ENCODE peak calls at places on chromosomes 2 and 18, in ten cellular contexts. M is AG04449, F is cardiac fibroblast, T is IMR-90, I is kidney epithelial cell, W is cardiac muscle cell, G is ascending aorta, U is neural progenitor cell, V is tibial artery, B is endothelial cell. P is an unnamed sample.

GRCh38 chr2:240786355-240786841 is 33.6 kb downstream of the KIF1A start:
- DNase-seq in I (no peak), M (no peak), V (no peak), G (no peak), T (no peak), W (no peak), F (no peak), B (no peak), U (no peak), P (no peak)

GRCh38 chr2:11676640-11677039 is 6.6 kb upstream of the NTSR2 start:
- DNase-seq in W (no peak), U (no peak), I (no peak), B (no peak), M (no peak), V (no peak), G (peak; percentile 35), F (no peak), T (no peak), P (no peak)

GRCh38 chr2:187689372-187689771 is 135.1 kb upstream of the TFPI start:
- DNase-seq in F (no peak), G (no peak), B (no peak), T (peak; percentile 74), I (peak; percentile 7), M (no peak), U (no peak), V (no peak), W (no peak), P (no peak)

GRCh38 chr2:196660264-196660663 is 20.7 kb downstream of the CCDC150 start:
- DNase-seq in W (peak; percentile 23), U (no peak), B (no peak), G (no peak), V (no peak), F (peak; percentile 32), M (peak; percentile 52), I (no peak), T (peak; percentile 63), P (no peak)

GRCh38 chr2:69434753-69435152 is 2.5 kb downstream of the NFU1 start:
- DNase-seq in V (no peak), W (no peak), G (no peak), T (no peak), M (no peak), I (no peak), F (no peak), U (no peak), B (no peak), P (no peak)

GRCh38 chr2:63544017-63544627 is 44.2 kb downstream of the WDPCP start:
- DNase-seq in M (no peak), V (no peak), G (no peak), U (peak; percentile 10), B (no peak), I (no peak), T (peak; percentile 2), W (peak; percentile 45), F (peak; percentile 28), P (no peak)

GRCh38 chr2:169620509-169620908 is 36.4 kb downstream of the PPIG start:
- DNase-seq in I (no peak), T (no peak), U (no peak), V (no peak), G (no peak), M (no peak), B (no peak), F (no peak), W (no peak), P (no peak)

GRCh38 chr2:184597996-184598312 is 375 bp upstream of the ZNF804A start:
- DNase-seq in M (no peak), F (no peak), W (peak; percentile 25), U (no peak), B (no peak), I (no peak), T (peak; percentile 6), V (no peak), G (no peak), P (no peak)

GRCh38 chr18:35941299-35941698 is 31.2 kb upstream of the RMP24 start:
- DNase-seq in T (no peak), G (no peak), U (no peak), B (no peak), I (no peak), V (no peak), F (no peak), W (no peak), M (no peak), P (no peak)

GRCh38 chr18:35938562-35938961 is 33.9 kb upstream of the RMP24 start:
- DNase-seq in W (peak; percentile 19), G (no peak), I (no peak), U (no peak), F (no peak), V (no peak), T (no peak), M (no peak), B (no peak), P (no peak)

GRCh38 chr18:35938158-35938557 is 34.3 kb upstream of the RMP24 start:
- DNase-seq in W (peak; percentile 31), B (no peak), F (peak; percentile 18), V (no peak), G (no peak), M (no peak), I (peak; percentile 26), U (no peak), T (peak; percentile 41), P (no peak)

GRCh38 chr18:35936951-35937350 is 35.5 kb upstream of the RMP24 start:
- DNase-seq in I (no peak), F (peak; percentile 31), U (no peak), V (no peak), G (no peak), T (no peak), B (no peak), W (peak; percentile 36), M (no peak), P (no peak)

DNA sequence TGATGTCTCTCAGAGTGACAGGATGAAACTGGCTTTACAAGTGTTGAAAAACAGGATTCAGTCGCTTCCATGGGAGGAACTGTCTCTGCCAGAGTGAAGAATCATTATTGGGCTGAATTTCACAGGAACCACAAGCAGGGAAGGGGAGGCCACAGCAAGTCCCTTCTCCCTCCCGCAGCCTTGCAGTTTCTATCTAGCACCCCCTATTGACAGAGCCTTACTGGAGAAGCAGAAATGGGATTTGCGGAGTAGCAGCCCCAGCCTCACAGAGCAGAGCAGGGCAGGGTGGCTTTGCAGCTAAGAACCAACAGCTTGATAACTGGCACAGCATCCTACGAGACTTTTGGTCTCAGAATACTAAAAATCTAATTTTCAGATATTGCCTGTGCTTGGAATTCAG is 33.3 kb upstream of the RMP24 start:
- DNase-seq in T (no peak), G (no peak), U (peak; percentile 62), M (no peak), F (peak; percentile 15), I (no peak), V (no peak), B (peak; percentile 35), W (peak; percentile 35), P (no peak)
- TF ChIP-seq CTCF in T (no peak), G (no peak), U (peak; percentile 63), M (no peak), F (peak; percentile 30), I (peak; percentile 26), V (no peak), B (peak; percentile 15), W (peak; percentile 49), P (peak; percentile 13)

DNA sequence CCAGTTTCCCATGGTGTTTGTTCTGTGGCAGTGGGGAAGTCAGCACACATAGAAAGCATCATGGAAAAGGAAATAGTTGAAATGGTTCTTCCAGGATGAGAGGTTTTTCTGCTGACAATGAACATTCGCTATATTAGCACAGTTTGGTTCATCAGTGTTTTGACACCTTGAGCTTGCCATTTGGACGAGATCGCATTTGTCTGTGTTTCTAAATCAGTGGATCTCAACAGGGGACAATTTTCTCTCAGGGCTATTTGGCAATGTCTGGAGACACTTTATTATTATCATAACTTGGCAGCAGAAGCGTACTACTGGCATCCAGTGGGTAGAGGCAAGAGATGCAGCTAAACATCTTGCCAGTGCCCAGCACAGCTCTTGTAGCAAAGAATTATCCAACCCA is 74.6 kb downstream of the CD8B2 start:
- DNase-seq in I (no peak), G (no peak), M (no peak), U (no peak), T (no peak), B (no peak), W (no peak), V (no peak), F (no peak), P (no peak)
- TF ChIP-seq CTCF in I (no peak), G (no peak), M (no peak), U (no peak), T (no peak), B (no peak), W (no peak), V (no peak), F (no peak), P (no peak)

DNA sequence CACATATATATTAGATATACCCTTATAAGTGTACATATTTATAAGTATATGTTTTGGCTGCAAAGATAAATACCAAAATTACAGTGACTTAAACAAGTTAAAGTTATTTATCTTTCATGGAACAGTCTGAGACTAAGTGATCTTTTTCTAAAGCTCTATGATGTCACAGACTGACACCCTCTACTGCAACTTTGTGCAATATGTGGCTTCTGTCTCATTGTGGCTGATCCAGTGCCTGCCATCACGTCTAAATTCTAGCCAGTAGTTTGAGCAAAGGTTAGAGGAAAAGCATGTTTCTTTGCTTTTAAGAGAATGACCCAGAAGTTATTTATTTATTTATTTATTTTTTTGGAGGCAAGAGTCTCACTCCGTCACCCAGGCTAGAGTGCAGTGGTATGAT is 13.8 kb upstream of the GATA6 start:
- DNase-seq in V (no peak), U (no peak), W (no peak), B (no peak), G (no peak), F (no peak), I (no peak), M (no peak), T (no peak), P (no peak)
- TF ChIP-seq CTCF in V (no peak), U (no peak), W (no peak), B (no peak), G (no peak), F (no peak), I (no peak), M (no peak), T (no peak), P (no peak)

GRCh38 chr2:134573724-134574123 is 145.1 kb downstream of the TMEM163 start:
- DNase-seq in V (no peak), G (no peak), I (no peak), B (no peak), U (no peak), T (no peak), M (no peak), F (no peak), W (no peak), P (no peak)

GRCh38 chr2:134572996-134573395 is 145.8 kb downstream of the TMEM163 start:
- DNase-seq in B (no peak), M (no peak), V (no peak), U (no peak), T (no peak), F (no peak), W (no peak), G (no peak), I (no peak), P (no peak)

GRCh38 chr2:134574610-134575332 is 144.0 kb downstream of the TMEM163 start:
- DNase-seq in G (no peak), B (no peak), U (no peak), W (no peak), M (no peak), V (no peak), F (no peak), I (no peak), T (no peak), P (no peak)

GRCh38 chr2:134575888-134576287 is 142.9 kb downstream of the TMEM163 start:
- DNase-seq in F (no peak), I (no peak), B (no peak), V (no peak), T (no peak), W (no peak), U (no peak), G (no peak), M (no peak), P (no peak)

GRCh38 chr2:134576478-134576877 is 142.3 kb downstream of the TMEM163 start:
- DNase-seq in F (no peak), V (no peak), U (no peak), W (no peak), B (no peak), T (no peak), G (no peak), I (no peak), M (no peak), P (no peak)
- TF ChIP-seq CTCF in F (no peak), V (no peak), U (no peak), W (no peak), B (no peak), T (no peak), G (no peak), I (no peak), M (no peak), P (no peak)